ENCODE peak calls at places on chromosomes 1 and 21, in four cellular contexts. A, K, L and H are unnamed samples.

GRCh38 chr1:8004803-8005573 is 21.1 kb downstream of the ERRFI1 start:
- DNase-seq in A (no peak), K (peak), L (no peak), H (no peak)

GRCh38 chr1:32992489-32993214 is 28.0 kb upstream of the RNF19B start:
- DNase-seq in A (no peak), K (peak), L (peak), H (peak)

GRCh38 chr1:243596441-243597183 is 253.4 kb downstream of the AKT3 start:
- DNase-seq in A (no peak), K (peak), L (no peak), H (no peak)

GRCh38 chr21:45454081-45454923 is 49.3 kb downstream of the COL18A1 start:
- DNase-seq in A (no peak), K (no peak), L (no peak), H (no peak)

GRCh38 chr1:33718166-33718565 is 145.7 kb upstream of the HMGB4 start:
- DNase-seq in A (no peak), K (no peak), L (no peak), H (no peak)

GRCh38 chr1:89166705-89167104 is 9.1 kb downstream of the GBP7 start:
- DNase-seq in A (no peak), K (no peak), L (no peak), H (no peak)

GRCh38 chr1:91940496-91940895 is 8.7 kb upstream of the BRDT start:
- DNase-seq in A (no peak), K (no peak), L (no peak), H (no peak)

GRCh38 chr1:40640314-40641076 is 25.0 kb downstream of the RIMS3 start:
- DNase-seq in A (no peak), K (no peak), L (no peak), H (no peak)

GRCh38 chr1:166471359-166471758 is 304.6 kb upstream of the FAM78B start:
- DNase-seq in A (no peak), K (no peak), L (no peak), H (no peak)

GRCh38 chr1:231626535-231626950 is at the start of gene DISC1:
- DNase-seq in A (peak), K (peak), L (peak), H (peak)

GRCh38 chr1:96183928-96184327 is 537.7 kb upstream of the PTBP2 start:
- DNase-seq in A (no peak), K (no peak), L (no peak), H (no peak)

GRCh38 chr1:50702395-50702794 is 257.7 kb downstream of the FAF1 start:
- DNase-seq in A (no peak), K (no peak), L (no peak), H (no peak)

GRCh38 chr1:90706437-90707362 is 10.4 kb downstream of the BARHL2 start:
- DNase-seq in A (no peak), K (no peak), L (no peak), H (no peak)

GRCh38 chr21:14675774-14676530 is 129.8 kb upstream of the SAMSN1 start:
- DNase-seq in A (no peak), K (peak), L (peak), H (no peak)

GRCh38 chr1:160797861-160798273 is 1.9 kb downstream of the LY9 start:
- DNase-seq in A (peak), K (no peak), L (peak), H (peak)

GRCh38 chr1:63034256-63034655 is 250.3 kb downstream of the ATG4C start:
- DNase-seq in A (no peak), K (no peak), L (no peak), H (no peak)

GRCh38 chr1:155254714-155255242 is 505 bp downstream of the ENTREP3 start:
- DNase-seq in A (no peak), K (peak), L (no peak), H (no peak)

GRCh38 chr1:25854554-25854953 is 4.7 kb downstream of the AUNIP start:
- DNase-seq in A (no peak), K (no peak), L (no peak), H (no peak)

GRCh38 chr1:212973899-212974298 is 23.6 kb downstream of the VASH2 start:
- DNase-seq in A (no peak), K (no peak), L (no peak), H (no peak)

GRCh38 chr21:31366825-31367224 is 22.8 kb upstream of the TIAM1 start:
- DNase-seq in A (no peak), K (peak), L (no peak), H (no peak)

GRCh38 chr1:44616991-44617702 is 57.1 kb downstream of the TMEM53 start:
- DNase-seq in A (no peak), K (no peak), L (no peak), H (no peak)